ENCODE peak calls at places on chromosomes 16 and 17, in five cellular contexts. B is fibroblast of pulmonary artery, N is suprapubic skin, R is type B pancreatic cell, C is dorsolateral prefrontal cortex. S is an unnamed sample.

GRCh38 chr17:56635640-56636039 is 42.1 kb downstream of the NOG start:
- DNase-seq in B (no peak), N (no peak), R (no peak), C (no peak), S (no peak)

GRCh38 chr17:31060814-31061550 is 33.8 kb upstream of the NF1 start:
- DNase-seq in B (no peak), N (no peak), R (no peak), C (no peak), S (no peak)

GRCh38 chr17:78838574-78839005 is 2.0 kb downstream of the USP36 start:
- DNase-seq in B (no peak), N (no peak), R (no peak), C (no peak), S (no peak)

GRCh38 chr16:11374255-11374654 is 29.0 kb downstream of the RMI2 start:
- DNase-seq in B (no peak), N (no peak), R (no peak), C (no peak), S (no peak)

GRCh38 chr17:27294689-27295630 is 1.0 kb downstream of the WSB1 start:
- DNase-seq in B (peak), N (peak), R (no peak), C (no peak), S (peak)

GRCh38 chr17:15257316-15257925 is 7.7 kb downstream of the PMP22 start:
- DNase-seq in B (peak), N (peak), R (peak), C (peak), S (peak)

GRCh38 chr16:5056347-5056746 is 9.4 kb downstream of the C16orf89 start:
- DNase-seq in B (no peak), N (no peak), R (no peak), C (no peak), S (peak)

GRCh38 chr16:81808933-81809480 is 29.9 kb downstream of the PLCG2 start:
- DNase-seq in B (no peak), N (no peak), R (no peak), C (no peak), S (no peak)

GRCh38 chr17:63768433-63768832 is 5.0 kb downstream of the CCDC47 start:
- DNase-seq in B (no peak), N (no peak), R (no peak), C (no peak), S (no peak)

GRCh38 chr17:36085710-36086268 is 4.2 kb downstream of the CCL3 start:
- DNase-seq in B (peak), N (no peak), R (no peak), C (no peak), S (peak)

GRCh38 chr17:31371511-31372097 is 19.9 kb upstream of the RAB11FIP4 start:
- DNase-seq in B (peak), N (no peak), R (no peak), C (no peak), S (peak)

GRCh38 chr16:17367932-17368331 is 102.8 kb downstream of the XYLT1 start:
- DNase-seq in B (peak), N (no peak), R (no peak), C (no peak), S (peak)

GRCh38 chr17:68580236-68580903 is 20.8 kb downstream of the FAM20A start:
- DNase-seq in B (peak), N (no peak), R (no peak), C (no peak), S (peak)

GRCh38 chr17:42276609-42277341 is 584 bp upstream of the STAT5B start:
- DNase-seq in B (peak), N (peak), R (peak), C (no peak), S (peak)

GRCh38 chr16:89717310-89718197 is 3.1 kb downstream of the VPS9D1 start:
- DNase-seq in B (no peak), N (no peak), R (no peak), C (no peak), S (no peak)

GRCh38 chr16:87570938-87571867 is 31.1 kb upstream of the JPH3 start:
- DNase-seq in B (peak), N (no peak), R (no peak), C (no peak), S (peak)

GRCh38 chr17:79720705-79721295 is 9.9 kb upstream of the ENPP7 start:
- DNase-seq in B (no peak), N (no peak), R (no peak), C (no peak), S (no peak)

GRCh38 chr17:58072862-58073261 is 10.4 kb upstream of the DYNLL2 start:
- DNase-seq in B (no peak), N (no peak), R (no peak), C (no peak), S (no peak)

GRCh38 chr17:45136846-45137560 is 1.5 kb downstream of the ACBD4 start:
- DNase-seq in B (no peak), N (no peak), R (no peak), C (no peak), S (no peak)

GRCh38 chr17:28018439-28019070 is 23.9 kb upstream of the NLK start:
- DNase-seq in B (peak), N (no peak), R (no peak), C (no peak), S (no peak)

GRCh38 chr16:56657555-56658430 is at the start of gene MT1F:
- DNase-seq in B (peak), N (peak), R (no peak), C (no peak), S (peak)

GRCh38 chr17:17789828-17790672 is 46.7 kb downstream of the SREBF1 start:
- DNase-seq in B (no peak), N (no peak), R (no peak), C (no peak), S (no peak)

GRCh38 chr16:22183901-22184614 is 21.8 kb downstream of the SDR42E2 start:
- DNase-seq in B (no peak), N (no peak), R (no peak), C (no peak), S (peak)

GRCh38 chr17:67689534-67690177 is 28.1 kb upstream of the NOL11 start:
- DNase-seq in B (peak), N (no peak), R (no peak), C (no peak), S (peak)

GRCh38 chr17:79979841-79980215 is 55.8 kb downstream of the TBC1D16 start:
- DNase-seq in B (no peak), N (peak), R (no peak), C (no peak), S (no peak)

GRCh38 chr16:73096510-73096909 is 48.6 kb upstream of the ZFHX3 start:
- DNase-seq in B (no peak), N (no peak), R (no peak), C (no peak), S (no peak)

GRCh38 chr17:9055281-9055680 is 34.0 kb downstream of the NTN1 start:
- DNase-seq in B (no peak), N (peak), R (no peak), C (no peak), S (no peak)

GRCh38 chr17:45042346-45043120 is 8.9 kb downstream of the DCAKD start:
- DNase-seq in B (no peak), N (no peak), R (no peak), C (no peak), S (no peak)

GRCh38 chr17:27878776-27879562 is 14.2 kb downstream of the LYRM9 start:
- DNase-seq in B (peak), N (no peak), R (no peak), C (no peak), S (no peak)

GRCh38 chr16:85557976-85558589 is 55.0 kb upstream of the GSE1 start:
- DNase-seq in B (no peak), N (no peak), R (no peak), C (no peak), S (no peak)

DNA sequence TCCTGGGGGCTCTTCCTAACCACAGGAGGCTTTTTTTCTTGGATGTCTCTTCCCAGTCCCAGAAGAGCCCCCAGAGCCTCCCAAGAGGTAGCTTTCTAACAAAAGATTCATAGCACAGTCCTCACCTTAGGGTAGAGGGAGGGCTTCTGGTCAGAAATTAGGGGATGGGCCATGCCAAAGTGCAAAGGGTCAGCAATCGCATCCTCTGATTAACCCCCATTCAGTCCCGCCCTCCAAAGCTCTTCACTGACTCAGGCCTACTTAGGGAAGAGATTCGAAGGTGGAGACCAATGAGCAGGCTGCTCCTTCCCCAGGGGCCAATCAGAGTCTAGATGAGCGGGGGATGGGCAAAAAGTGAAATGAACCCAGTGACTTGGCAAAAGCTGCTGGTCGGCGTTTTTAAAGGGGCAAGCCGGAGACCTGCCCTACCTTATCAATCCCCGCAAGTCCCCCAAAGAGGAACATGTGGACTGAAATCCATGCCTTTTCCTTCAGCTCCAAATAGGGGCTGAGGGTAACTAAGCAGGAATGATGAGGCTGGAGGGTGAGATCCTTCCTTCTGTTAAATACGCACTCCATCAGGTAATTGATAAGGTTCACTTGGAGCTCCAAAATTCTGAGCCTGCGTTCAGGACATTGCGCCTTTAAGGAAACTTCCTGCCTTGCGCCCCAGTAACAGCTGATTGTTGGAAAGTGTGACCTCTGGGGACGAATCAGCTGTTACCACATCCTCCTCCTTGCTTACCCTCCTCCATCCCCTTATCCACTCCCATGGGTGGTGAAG is 6.9 kb upstream of the TLCD2 start:
- DNase-seq in B (peak), N (peak), R (peak), C (peak), S (peak)
- TF ChIP-seq CTCF in B (no peak), N (no peak), R (no peak), C (peak), S (no peak)

DNA sequence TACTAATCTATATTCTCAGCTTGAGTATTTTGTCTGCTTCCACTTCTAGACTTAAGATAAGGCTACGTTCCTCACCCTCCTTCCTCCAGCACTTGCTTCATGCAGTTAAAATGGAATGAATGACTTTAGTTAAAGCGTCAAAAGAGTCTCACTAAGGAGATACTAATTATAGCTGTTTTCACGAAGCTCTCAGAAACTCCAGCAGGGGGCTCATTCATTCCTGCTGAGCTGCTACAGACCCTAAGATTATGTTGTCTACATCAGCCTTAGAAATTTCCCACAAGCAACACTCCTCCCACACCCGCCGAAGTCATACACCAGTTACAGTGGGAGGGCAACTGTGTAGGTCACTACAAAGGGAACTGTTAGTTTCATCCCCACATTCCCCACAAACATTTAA is 57.0 kb upstream of the KIFC3 start:
- DNase-seq in B (peak), N (no peak), R (no peak), C (no peak), S (peak)
- TF ChIP-seq CTCF in B (peak), N (no peak), R (peak), C (no peak), S (peak)

DNA sequence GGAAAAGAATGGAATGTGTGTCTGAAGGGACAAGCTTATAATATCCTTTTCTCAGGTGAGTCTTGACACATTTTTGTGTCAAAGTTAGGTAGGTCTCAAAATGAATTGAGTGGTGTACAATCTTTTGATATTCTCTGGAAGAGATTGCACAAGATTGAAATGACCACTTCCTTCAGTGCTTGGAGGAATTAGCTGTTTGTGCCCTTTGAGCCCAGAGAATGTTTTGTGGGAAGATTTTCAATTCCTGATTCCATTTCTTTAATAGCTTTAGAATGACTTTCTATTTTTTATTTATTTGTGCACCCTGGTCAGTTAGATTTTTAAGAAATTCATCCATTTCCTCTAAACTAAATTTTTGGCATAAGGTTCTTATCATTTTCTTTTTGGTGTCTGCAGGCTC is 1.6 kb upstream of the CCL13 start:
- DNase-seq in B (peak), N (no peak), R (no peak), C (no peak), S (peak)
- TF ChIP-seq CTCF in B (no peak), N (no peak), R (no peak), C (no peak), S (no peak)

GRCh38 chr17:32610943-32611342 is 124.2 kb downstream of the CDK5R1 start:
- DNase-seq in B (no peak), N (no peak), R (no peak), C (no peak), S (no peak)

GRCh38 chr17:32608267-32608666 is 121.5 kb downstream of the CDK5R1 start:
- DNase-seq in B (no peak), N (no peak), R (no peak), C (no peak), S (no peak)

GRCh38 chr17:32604966-32605365 is 118.2 kb downstream of the CDK5R1 start:
- DNase-seq in B (no peak), N (no peak), R (no peak), C (no peak), S (no peak)

GRCh38 chr17:32610027-32610650 is 123.3 kb downstream of the CDK5R1 start:
- DNase-seq in B (no peak), N (no peak), R (no peak), C (no peak), S (no peak)

DNA sequence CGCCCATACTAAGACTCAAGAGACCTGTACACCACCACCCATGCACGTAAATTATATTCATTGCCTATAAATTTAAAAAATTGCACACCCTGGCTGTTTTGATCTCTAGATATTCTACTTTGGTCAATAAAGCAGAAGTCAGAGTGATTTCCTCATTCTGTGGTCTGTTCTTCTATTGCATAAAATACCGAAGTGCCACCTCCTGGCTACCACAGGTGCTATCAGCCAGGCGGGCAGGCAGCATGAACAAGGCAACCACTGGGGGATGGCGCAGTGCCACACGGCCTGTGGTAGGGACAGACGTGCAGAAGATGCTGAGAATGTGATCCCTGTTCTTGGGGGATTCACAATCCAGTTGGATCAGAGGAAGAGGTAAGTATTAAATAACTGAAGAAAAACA is 122.3 kb downstream of the CDK5R1 start:
- DNase-seq in B (peak), N (no peak), R (no peak), C (no peak), S (peak)
- TF ChIP-seq CTCF in B (peak), N (no peak), R (peak), C (peak), S (peak)

GRCh38 chr16:63697736-63698135 is 1424.1 kb downstream of the CDH11 start:
- DNase-seq in B (no peak), N (no peak), R (no peak), C (no peak), S (no peak)
- TF ChIP-seq CTCF in B (no peak), N (no peak), R (no peak), C (no peak), S (no peak)

DNA sequence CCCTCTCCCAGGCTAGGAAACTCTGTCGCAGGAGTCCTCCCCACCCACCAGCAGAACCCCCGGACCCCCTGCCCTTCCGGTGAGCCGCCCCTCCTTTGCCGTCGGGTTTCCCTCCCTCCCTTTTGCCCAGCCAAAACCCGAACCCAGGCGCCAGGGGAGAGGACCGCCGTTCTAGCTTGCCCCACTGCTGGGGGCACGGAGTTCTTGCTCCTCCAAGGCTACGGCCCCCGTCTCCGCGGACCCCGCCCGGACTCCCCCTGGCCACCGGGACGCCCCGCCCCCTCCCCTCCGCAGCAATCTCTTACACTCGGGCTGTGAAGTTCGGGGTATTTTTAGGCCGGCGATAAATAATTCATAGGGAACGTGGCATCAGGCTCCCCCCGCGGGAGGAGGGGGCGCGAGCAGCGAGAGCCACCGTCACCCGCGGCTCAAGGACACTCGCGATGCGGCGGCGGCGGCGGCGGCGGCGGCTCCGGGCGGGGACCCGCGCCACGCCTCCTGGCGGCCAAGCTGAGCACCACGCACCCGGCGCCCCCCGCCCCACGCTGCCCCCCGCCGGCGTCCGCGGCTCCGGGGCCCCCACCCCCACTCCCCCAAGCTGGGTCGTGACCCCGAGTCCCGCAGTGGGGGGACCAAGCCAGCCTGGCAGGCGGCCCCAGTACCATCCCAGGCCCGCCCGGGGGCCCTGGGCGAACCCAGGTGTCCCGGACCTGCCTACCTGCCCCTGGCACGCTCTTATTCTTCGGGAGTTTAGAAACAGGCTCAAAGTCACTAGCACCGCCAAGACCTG is at the start of gene GRIN2C:
- DNase-seq in B (no peak), N (no peak), R (no peak), C (no peak), S (no peak)
- TF ChIP-seq CTCF in B (no peak), N (no peak), R (peak), C (peak), S (no peak)

GRCh38 chr16:27326738-27327585 is 13.2 kb downstream of the IL4R start:
- DNase-seq in B (peak), N (peak), R (no peak), C (no peak), S (peak)
- TF ChIP-seq CTCF in B (no peak), N (no peak), R (no peak), C (peak), S (peak)

GRCh38 chr17:7685533-7686220 is 1.6 kb downstream of the TP53 start:
- DNase-seq in B (peak), N (peak), R (peak), C (peak), S (peak)

GRCh38 chr17:7686221-7687071 is 844 bp downstream of the TP53 start:
- DNase-seq in B (peak), N (peak), R (peak), C (peak), S (peak)

GRCh38 chr17:7688808-7689316 is 585 bp downstream of the WRAP53 start:
- DNase-seq in B (no peak), N (no peak), R (no peak), C (no peak), S (no peak)

GRCh38 chr17:7687908-7688807 is at the start of gene WRAP53:
- DNase-seq in B (peak), N (peak), R (peak), C (peak), S (peak)

DNA sequence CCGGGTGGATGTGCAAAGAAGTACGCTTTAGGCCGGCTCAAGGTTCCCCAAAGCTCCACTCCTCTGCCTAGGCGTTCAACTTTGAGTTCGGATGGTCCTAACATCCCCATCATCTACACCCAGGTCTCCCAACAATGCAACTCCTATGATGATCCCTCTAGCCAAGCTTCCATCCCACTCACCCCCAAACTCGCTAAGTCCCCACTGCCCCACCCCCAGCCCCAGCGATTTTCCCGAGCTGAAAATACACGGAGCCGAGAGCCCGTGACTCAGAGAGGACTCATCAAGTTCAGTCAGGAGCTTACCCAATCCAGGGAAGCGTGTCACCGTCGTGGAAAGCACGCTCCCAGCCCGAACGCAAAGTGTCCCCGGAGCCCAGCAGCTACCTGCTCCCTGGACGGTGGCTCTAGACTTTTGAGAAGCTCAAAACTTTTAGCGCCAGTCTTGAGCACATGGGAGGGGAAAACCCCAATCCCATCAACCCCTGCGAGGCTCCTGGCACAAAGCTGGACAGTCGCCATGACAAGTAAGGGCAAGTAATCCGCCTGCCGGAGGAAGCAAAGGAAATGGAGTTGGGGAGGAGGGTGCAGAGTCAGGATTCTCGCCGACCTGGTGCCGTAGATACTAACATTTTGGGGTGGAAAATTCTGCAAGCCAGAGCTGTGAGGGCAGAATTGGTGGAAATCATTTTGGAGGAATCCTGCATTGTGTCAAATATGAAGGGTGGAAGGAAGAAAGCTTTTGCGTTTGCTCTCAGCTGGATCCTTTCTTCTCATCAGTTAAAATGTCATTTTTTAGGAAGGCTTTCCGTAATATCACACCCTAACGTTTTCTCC is at the start of gene TP53:
- DNase-seq in B (peak), N (peak), R (peak), C (peak), S (peak)
- TF ChIP-seq CTCF in B (peak), N (no peak), R (no peak), C (no peak), S (peak)